ENCODE peak calls at places on chromosomes 7 and 10, in seven cellular contexts. V is astrocyte, H is mammary epithelial cell, O is H1, K is PC-3, A is DND-41, R is fibroblast of lung. W is an unnamed sample.

GRCh38 chr7:144723311-144723710 is 112.5 kb downstream of the TPK1 start:
- DNase-seq in A (no peak), O (no peak), R (no peak), K (no peak), H (no peak), V (no peak), W (no peak)

GRCh38 chr7:119711104-119711503 is 561.9 kb upstream of the KCND2 start:
- DNase-seq in K (no peak), V (no peak), A (no peak), O (no peak), H (no peak), R (no peak), W (no peak)

GRCh38 chr10:3828404-3829192 is 43.6 kb upstream of the KLF6 start:
- DNase-seq in R (peak; percentile 88), O (no peak), A (peak; percentile 40), K (peak; percentile 31), V (peak; percentile 73), H (peak; percentile 58), W (no peak)

GRCh38 chr7:23014681-23015080 is 751 bp upstream of the HYCC1 start:
- DNase-seq in A (no peak), H (no peak), O (no peak), V (no peak), R (no peak), K (no peak), W (no peak)

GRCh38 chr7:151088856-151089699 is 2.8 kb downstream of the AGAP3 start:
- DNase-seq in A (no peak), R (peak; percentile 70), V (peak; percentile 52), K (peak; percentile 39), O (no peak), H (peak; percentile 85), W (no peak)

GRCh38 chr10:12728569-12728968 is 272.9 kb downstream of the CCDC3 start:
- DNase-seq in K (no peak), O (no peak), H (no peak), R (no peak), A (no peak), V (peak; percentile 68), W (no peak)

GRCh38 chr10:43195557-43195956 is 57.3 kb downstream of the CSGALNACT2 start:
- DNase-seq in H (no peak), R (no peak), A (no peak), K (no peak), O (no peak), V (no peak), W (no peak)

GRCh38 chr7:48786951-48787350 is 137.4 kb upstream of the CDC14C start:
- DNase-seq in O (no peak), H (no peak), A (no peak), V (no peak), R (no peak), K (no peak), W (no peak)

GRCh38 chr10:56142092-56142728 is 218.8 kb downstream of the ZWINT start:
- DNase-seq in A (no peak), H (no peak), R (no peak), K (no peak), O (no peak), V (no peak), W (no peak)

GRCh38 chr7:94514917-94515316 is 5.3 kb downstream of the CASD1 start:
- DNase-seq in O (no peak), H (no peak), A (no peak), R (no peak), V (no peak), K (no peak), W (no peak)

GRCh38 chr7:151853896-151854807 is 22.8 kb downstream of the PRKAG2 start:
- DNase-seq in K (no peak), O (no peak), R (no peak), A (no peak), V (no peak), H (no peak), W (no peak)

GRCh38 chr7:94418851-94419250 is 24.2 kb downstream of the COL1A2 start:
- DNase-seq in O (no peak), R (no peak), H (no peak), A (no peak), V (no peak), K (no peak), W (no peak)

GRCh38 chr10:23826399-23826798 is 382.5 kb upstream of the KIAA1217 start:
- DNase-seq in V (no peak), O (peak; percentile 57), H (peak; percentile 30), R (no peak), A (peak; percentile 24), K (peak; percentile 21), W (no peak)

GRCh38 chr10:22617516-22617915 is 96.9 kb downstream of the PIP4K2A start:
- DNase-seq in K (no peak), A (peak; percentile 19), R (no peak), V (no peak), O (no peak), H (no peak), W (no peak)

GRCh38 chr7:47783456-47784240 is 164.6 kb downstream of the PKD1L1 start:
- DNase-seq in R (peak; percentile 98), O (no peak), H (peak; percentile 90), V (peak; percentile 99), K (peak; percentile 93), A (no peak), W (peak; percentile 70)

GRCh38 chr7:137519964-137520363 is 176.4 kb upstream of the PTN start:
- DNase-seq in O (no peak), H (no peak), R (no peak), K (no peak), V (peak; percentile 66), A (no peak), W (no peak)
- H3K9ac ChIP-seq in O (no peak overlapping the region), H (no peak overlapping the region), R (no peak overlapping the region), K (no peak overlapping the region), V (no peak overlapping the region), A (no peak overlapping the region), W (no peak overlapping the region)

GRCh38 chr10:93061594-93062498 is 1.2 kb downstream of the CYP26C1 start:
- DNase-seq in K (no peak), O (no peak), R (no peak), A (no peak), H (no peak), V (peak; percentile 27), W (no peak)

GRCh38 chr10:93060887-93061593 is 442 bp downstream of the CYP26C1 start:
- DNase-seq in H (no peak), V (no peak), A (no peak), O (no peak), K (no peak), R (no peak), W (no peak)

GRCh38 chr10:93063217-93063976 is 2.8 kb downstream of the CYP26C1 start:
- DNase-seq in K (no peak), A (no peak), V (no peak), O (no peak), H (no peak), R (no peak), W (no peak)

GRCh38 chr10:93063977-93064660 is 3.5 kb downstream of the CYP26C1 start:
- DNase-seq in V (no peak), A (no peak), K (no peak), O (no peak), R (no peak), H (no peak), W (no peak)

DNA sequence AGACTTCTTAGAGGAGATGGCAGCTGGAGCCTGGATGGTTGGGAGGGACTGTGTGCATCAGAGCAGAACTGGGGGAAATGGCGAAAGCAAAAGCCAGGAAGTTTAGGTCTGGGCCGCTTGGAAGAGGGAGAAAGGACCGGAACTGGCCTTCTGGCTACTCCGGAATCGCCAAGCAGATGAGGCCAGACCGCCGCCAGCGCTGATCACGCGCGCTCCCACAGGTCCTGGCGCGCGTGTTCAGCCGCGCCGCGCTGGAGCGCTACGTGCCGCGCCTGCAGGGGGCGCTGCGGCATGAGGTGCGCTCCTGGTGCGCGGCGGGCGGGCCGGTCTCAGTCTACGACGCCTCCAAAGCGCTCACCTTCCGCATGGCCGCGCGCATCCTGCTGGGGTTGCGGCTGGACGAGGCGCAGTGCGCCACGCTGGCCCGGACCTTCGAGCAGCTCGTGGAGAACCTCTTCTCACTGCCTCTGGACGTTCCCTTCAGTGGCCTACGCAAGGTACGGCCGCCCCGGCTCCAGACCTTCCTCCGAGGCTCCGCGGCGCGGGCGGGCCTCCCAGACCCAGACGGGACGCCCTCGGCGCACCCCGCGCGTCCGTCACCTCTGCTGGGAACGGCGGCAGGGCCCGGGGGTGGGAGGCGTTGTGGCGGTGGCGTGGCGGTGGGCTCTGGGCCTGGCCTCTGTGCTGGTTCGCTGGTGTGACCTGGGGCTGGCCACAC is 2.1 kb downstream of the CYP26C1 start:
- DNase-seq in O (peak; percentile 82), K (no peak), V (peak; percentile 28), H (peak; percentile 48), A (no peak), R (peak; percentile 30), W (no peak)
- TF ChIP-seq EZH2 in O (peak; percentile 20), K (no peak), V (no peak), H (no peak), A (no peak), R (no peak), W (no peak)

GRCh38 chr7:100722480-100723212 is 2.4 kb downstream of the EPO start:
- DNase-seq in K (no peak), A (no peak), V (no peak), R (no peak), H (no peak), O (no peak), W (no peak)

GRCh38 chr7:100720645-100721504 is 607 bp downstream of the EPO start:
- DNase-seq in O (peak; percentile 63), H (no peak), K (no peak), R (no peak), A (no peak), V (no peak), W (no peak)

GRCh38 chr7:100721505-100721812 is 1.2 kb downstream of the EPO start:
- DNase-seq in V (no peak), H (no peak), K (no peak), A (no peak), R (no peak), O (no peak), W (no peak)

GRCh38 chr7:100720320-100720644 is at the start of gene EPO:
- DNase-seq in R (no peak), V (no peak), O (peak; percentile 52), A (no peak), K (no peak), H (no peak), W (no peak)

GRCh38 chr7:100719523-100720319 is 547 bp upstream of the EPO start:
- DNase-seq in H (peak; percentile 28), R (peak; percentile 65), K (peak; percentile 16), A (no peak), O (no peak), V (peak; percentile 19), W (no peak)
- TF ChIP-seq CTCF in H (peak; percentile 76), R (peak; percentile 51), K (peak; percentile 32), A (no peak), O (peak; percentile 22), V (no peak), W (peak; percentile 69)

GRCh38 chr7:25727446-25727845 is 424.6 kb upstream of the NFE2L3 start:
- DNase-seq in H (no peak), R (no peak), O (no peak), V (no peak), K (no peak), A (no peak), W (no peak)

GRCh38 chr7:25725483-25725882 is 426.5 kb upstream of the NFE2L3 start:
- DNase-seq in O (no peak), H (no peak), K (no peak), V (no peak), R (peak; percentile 49), A (no peak), W (no peak)

GRCh38 chr7:25727876-25728275 is 424.1 kb upstream of the NFE2L3 start:
- DNase-seq in H (no peak), K (no peak), R (no peak), V (no peak), A (no peak), O (no peak), W (no peak)

GRCh38 chr7:25726682-25727357 is 425.2 kb upstream of the NFE2L3 start:
- DNase-seq in R (no peak), A (no peak), H (peak; percentile 4), O (no peak), V (no peak), K (no peak), W (no peak)

GRCh38 chr7:25726180-25726579 is 425.8 kb upstream of the NFE2L3 start:
- DNase-seq in R (no peak), K (no peak), V (no peak), O (peak; percentile 50), H (no peak), A (no peak), W (no peak)
- H3K9ac ChIP-seq in R (no peak overlapping the region), K (no peak overlapping the region), V (no peak overlapping the region), O (no peak overlapping the region), H (no peak overlapping the region), A (no peak overlapping the region), W (no peak overlapping the region)